ENCODE peak calls at places on chromosome 10, in six cellular contexts. One of them, this sample, is unnamed.

GRCh38 chr10:109214916-109215740 is 708.2 kb downstream of the XPNPEP1 start:
- DNase-seq in foreskin fibroblast: no peak
- DNase-seq in HCT116: no peak
- DNase-seq in esophagus squamous epithelium: no peak
- DNase-seq in HepG2: no peak
- DNase-seq in transverse colon: no peak
- DNase-seq in this sample: no peak

GRCh38 chr10:692682-693351 is 3.3 kb upstream of the DIP2C start:
- DNase-seq in foreskin fibroblast: no peak
- DNase-seq in HCT116: no peak
- DNase-seq in esophagus squamous epithelium: no peak
- DNase-seq in HepG2: no peak
- DNase-seq in transverse colon: no peak
- DNase-seq in this sample: no peak

GRCh38 chr10:9625266-9625776 is 1392.4 kb upstream of the CELF2 start:
- DNase-seq in foreskin fibroblast: peak; percentile 26
- DNase-seq in HCT116: no peak
- DNase-seq in esophagus squamous epithelium: no peak
- DNase-seq in HepG2: no peak
- DNase-seq in transverse colon: no peak
- DNase-seq in this sample: no peak

GRCh38 chr10:123766761-123767160 is 100.6 kb downstream of the GPR26 start:
- DNase-seq in foreskin fibroblast: no peak
- DNase-seq in HCT116: no peak
- DNase-seq in esophagus squamous epithelium: no peak
- DNase-seq in HepG2: no peak
- DNase-seq in transverse colon: no peak
- DNase-seq in this sample: no peak

GRCh38 chr10:64036306-64036930 is 515.2 kb downstream of the REEP3 start:
- DNase-seq in foreskin fibroblast: no peak
- DNase-seq in HCT116: no peak
- DNase-seq in esophagus squamous epithelium: no peak
- DNase-seq in HepG2: no peak
- DNase-seq in transverse colon: no peak
- DNase-seq in this sample: peak; percentile 4

GRCh38 chr10:112607506-112607905 is 160.5 kb downstream of the VTI1A start:
- DNase-seq in foreskin fibroblast: no peak
- DNase-seq in HCT116: no peak
- DNase-seq in esophagus squamous epithelium: no peak
- DNase-seq in HepG2: no peak
- DNase-seq in transverse colon: no peak
- DNase-seq in this sample: no peak

GRCh38 chr10:91493313-91493712 is 83.2 kb downstream of the HECTD2 start:
- DNase-seq in foreskin fibroblast: peak; percentile 64
- DNase-seq in HCT116: peak; percentile 32
- DNase-seq in esophagus squamous epithelium: no peak
- DNase-seq in HepG2: peak; percentile 41
- DNase-seq in transverse colon: no peak
- DNase-seq in this sample: peak; percentile 64

GRCh38 chr10:66564341-66564740 is 361.5 kb upstream of the LRRTM3 start:
- DNase-seq in foreskin fibroblast: peak; percentile 18
- DNase-seq in HCT116: no peak
- DNase-seq in esophagus squamous epithelium: no peak
- DNase-seq in HepG2: no peak
- DNase-seq in transverse colon: no peak
- DNase-seq in this sample: no peak

GRCh38 chr10:69662901-69663300 is 32.9 kb downstream of the FAM241B start:
- DNase-seq in foreskin fibroblast: no peak
- DNase-seq in HCT116: no peak
- DNase-seq in esophagus squamous epithelium: no peak
- DNase-seq in HepG2: no peak
- DNase-seq in transverse colon: no peak
- DNase-seq in this sample: no peak

GRCh38 chr10:132385721-132386418 is 11.1 kb upstream of the PWWP2B start:
- DNase-seq in foreskin fibroblast: no peak
- DNase-seq in HCT116: no peak
- DNase-seq in esophagus squamous epithelium: no peak
- DNase-seq in HepG2: no peak
- DNase-seq in transverse colon: peak; percentile 16
- DNase-seq in this sample: no peak

GRCh38 chr10:116164291-116164690 is 108.7 kb downstream of the GFRA1 start:
- DNase-seq in foreskin fibroblast: no peak
- DNase-seq in HCT116: no peak
- DNase-seq in esophagus squamous epithelium: no peak
- DNase-seq in HepG2: no peak
- DNase-seq in transverse colon: no peak
- DNase-seq in this sample: no peak

GRCh38 chr10:132387723-132388210 is 9.2 kb upstream of the PWWP2B start:
- DNase-seq in foreskin fibroblast: peak; percentile 76
- DNase-seq in HCT116: no peak
- DNase-seq in esophagus squamous epithelium: no peak
- DNase-seq in HepG2: peak; percentile 29
- DNase-seq in transverse colon: peak; percentile 84
- DNase-seq in this sample: peak; percentile 42

GRCh38 chr10:24552346-24553016 is 171.2 kb downstream of the ARHGAP21 start:
- DNase-seq in foreskin fibroblast: no peak
- DNase-seq in HCT116: peak; percentile 83
- DNase-seq in esophagus squamous epithelium: no peak
- DNase-seq in HepG2: peak; percentile 35
- DNase-seq in transverse colon: peak; percentile 79
- DNase-seq in this sample: no peak

GRCh38 chr10:1517684-1518083 is 219.6 kb downstream of the ADARB2 start:
- DNase-seq in foreskin fibroblast: no peak
- DNase-seq in HCT116: no peak
- DNase-seq in esophagus squamous epithelium: no peak
- DNase-seq in HepG2: no peak
- DNase-seq in transverse colon: no peak
- DNase-seq in this sample: no peak

GRCh38 chr10:84706875-84707274 is 378.5 kb downstream of the CCSER2 start:
- DNase-seq in foreskin fibroblast: no peak
- DNase-seq in HCT116: no peak
- DNase-seq in esophagus squamous epithelium: no peak
- DNase-seq in HepG2: no peak
- DNase-seq in transverse colon: no peak
- DNase-seq in this sample: no peak

GRCh38 chr10:10780746-10781145 is 236.9 kb upstream of the CELF2 start:
- DNase-seq in foreskin fibroblast: peak; percentile 72
- DNase-seq in HCT116: no peak
- DNase-seq in esophagus squamous epithelium: no peak
- DNase-seq in HepG2: no peak
- DNase-seq in transverse colon: no peak
- DNase-seq in this sample: no peak

GRCh38 chr10:101047961-101048892 is 13.6 kb upstream of the KAZALD1 start:
- DNase-seq in foreskin fibroblast: no peak
- DNase-seq in HCT116: no peak
- DNase-seq in esophagus squamous epithelium: no peak
- DNase-seq in HepG2: no peak
- DNase-seq in transverse colon: peak; percentile 26
- DNase-seq in this sample: no peak

GRCh38 chr10:120824864-120825263 is 26.3 kb upstream of the WDR11 start:
- DNase-seq in foreskin fibroblast: no peak
- DNase-seq in HCT116: peak; percentile 54
- DNase-seq in esophagus squamous epithelium: no peak
- DNase-seq in HepG2: peak; percentile 51
- DNase-seq in transverse colon: peak; percentile 13
- DNase-seq in this sample: peak; percentile 11

GRCh38 chr10:69703766-69704191 is 73.7 kb downstream of the FAM241B start:
- DNase-seq in foreskin fibroblast: peak; percentile 85
- DNase-seq in HCT116: peak; percentile 33
- DNase-seq in esophagus squamous epithelium: no peak
- DNase-seq in HepG2: no peak
- DNase-seq in transverse colon: no peak
- DNase-seq in this sample: peak; percentile 85

GRCh38 chr10:80252296-80252887 is 37.1 kb downstream of the MAT1A start:
- DNase-seq in foreskin fibroblast: no peak
- DNase-seq in HCT116: no peak
- DNase-seq in esophagus squamous epithelium: no peak
- DNase-seq in HepG2: no peak
- DNase-seq in transverse colon: no peak
- DNase-seq in this sample: no peak

GRCh38 chr10:90930070-90930837 is 9.4 kb upstream of the ANKRD1 start:
- DNase-seq in foreskin fibroblast: peak; percentile 81
- DNase-seq in HCT116: no peak
- DNase-seq in esophagus squamous epithelium: no peak
- DNase-seq in HepG2: peak; percentile 86
- DNase-seq in transverse colon: no peak
- DNase-seq in this sample: peak; percentile 92

GRCh38 chr10:513393-513792 is 176.1 kb downstream of the DIP2C start:
- DNase-seq in foreskin fibroblast: no peak
- DNase-seq in HCT116: no peak
- DNase-seq in esophagus squamous epithelium: no peak
- DNase-seq in HepG2: no peak
- DNase-seq in transverse colon: peak; percentile 52
- DNase-seq in this sample: no peak

GRCh38 chr10:86285136-86285790 is 81.3 kb downstream of the GRID1 start:
- DNase-seq in foreskin fibroblast: no peak
- DNase-seq in HCT116: no peak
- DNase-seq in esophagus squamous epithelium: no peak
- DNase-seq in HepG2: no peak
- DNase-seq in transverse colon: no peak
- DNase-seq in this sample: no peak

GRCh38 chr10:28426392-28427159 is 106.3 kb upstream of the WAC start:
- DNase-seq in foreskin fibroblast: no peak
- DNase-seq in HCT116: no peak
- DNase-seq in esophagus squamous epithelium: no peak
- DNase-seq in HepG2: no peak
- DNase-seq in transverse colon: no peak
- DNase-seq in this sample: no peak

GRCh38 chr10:74921744-74922143 is 95.3 kb downstream of the KAT6B start:
- DNase-seq in foreskin fibroblast: peak; percentile 48
- DNase-seq in HCT116: no peak
- DNase-seq in esophagus squamous epithelium: no peak
- DNase-seq in HepG2: no peak
- DNase-seq in transverse colon: no peak
- DNase-seq in this sample: no peak

GRCh38 chr10:100970076-100970913 is 991 bp downstream of the SEMA4G start:
- DNase-seq in foreskin fibroblast: no peak
- DNase-seq in HCT116: peak; percentile 26
- DNase-seq in esophagus squamous epithelium: no peak
- DNase-seq in HepG2: peak; percentile 84
- DNase-seq in transverse colon: peak; percentile 87
- DNase-seq in this sample: no peak

GRCh38 chr10:46555366-46555712 is 1.1 kb downstream of the GPRIN2 start:
- DNase-seq in foreskin fibroblast: no peak
- DNase-seq in HCT116: no peak
- DNase-seq in esophagus squamous epithelium: no peak
- DNase-seq in HepG2: no peak
- DNase-seq in transverse colon: no peak
- DNase-seq in this sample: no peak

GRCh38 chr10:76558996-76559888 is 1078.4 kb downstream of the KCNMA1 start:
- DNase-seq in foreskin fibroblast: peak; percentile 87
- DNase-seq in HCT116: no peak
- DNase-seq in esophagus squamous epithelium: no peak
- DNase-seq in HepG2: no peak
- DNase-seq in transverse colon: no peak
- DNase-seq in this sample: peak; percentile 51

GRCh38 chr10:117320050-117320665 is 55.1 kb downstream of the PDZD8 start:
- DNase-seq in foreskin fibroblast: peak; percentile 38
- DNase-seq in HCT116: no peak
- DNase-seq in esophagus squamous epithelium: no peak
- DNase-seq in HepG2: peak; percentile 23
- DNase-seq in transverse colon: no peak
- DNase-seq in this sample: peak; percentile 50

DNA sequence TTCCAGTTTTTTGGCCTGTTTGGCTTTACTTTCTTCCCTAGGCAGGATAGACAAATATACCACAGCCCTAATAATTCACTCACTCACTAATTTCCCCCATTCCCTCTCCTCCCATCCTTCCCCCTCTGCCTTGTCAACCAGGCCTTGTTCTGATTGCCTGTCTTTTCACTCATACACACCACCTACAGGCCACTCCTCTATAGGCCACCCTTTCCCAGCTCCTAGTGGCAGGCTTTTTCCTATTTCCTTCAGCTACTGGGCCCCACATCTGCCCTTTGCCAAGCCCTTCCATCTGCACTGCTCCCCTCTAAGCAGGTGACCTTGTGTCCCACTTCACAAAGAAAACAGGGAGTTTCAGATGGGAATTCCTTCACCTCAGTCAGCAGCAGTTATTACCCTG is 59.8 kb upstream of the MSRB2 start:
- DNase-seq in foreskin fibroblast: peak; percentile 10
- DNase-seq in HCT116: peak; percentile 21
- DNase-seq in esophagus squamous epithelium: no peak
- DNase-seq in HepG2: peak; percentile 10
- DNase-seq in transverse colon: no peak
- DNase-seq in this sample: no peak
- TF ChIP-seq CTCF in foreskin fibroblast: peak; percentile 16
- TF ChIP-seq CTCF in HCT116: peak; percentile 16
- TF ChIP-seq CTCF in esophagus squamous epithelium: no peak
- TF ChIP-seq CTCF in HepG2: peak; percentile 29
- TF ChIP-seq CTCF in transverse colon: no peak
- TF ChIP-seq CTCF in this sample: peak; percentile 36

GRCh38 chr10:43077421-43078171 is 727 bp downstream of the RET start:
- DNase-seq in foreskin fibroblast: peak; percentile 26
- DNase-seq in HCT116: no peak
- DNase-seq in esophagus squamous epithelium: no peak
- DNase-seq in HepG2: no peak
- DNase-seq in transverse colon: no peak
- DNase-seq in this sample: no peak
- H3K4me3 ChIP-seq in foreskin fibroblast: peak overlapping the region; percentile 36
- H3K4me3 ChIP-seq in HCT116: peak overlapping the region; percentile 45
- H3K4me3 ChIP-seq in esophagus squamous epithelium: peak overlapping the region; percentile 68
- H3K4me3 ChIP-seq in HepG2: no peak overlapping the region
- H3K4me3 ChIP-seq in transverse colon: peak overlapping the region; percentile 53
- H3K4me3 ChIP-seq in this sample: no peak overlapping the region

GRCh38 chr10:71621263-71621751 is 98.3 kb downstream of the C10orf105 start:
- DNase-seq in foreskin fibroblast: peak; percentile 50
- DNase-seq in HCT116: no peak
- DNase-seq in esophagus squamous epithelium: no peak
- DNase-seq in HepG2: no peak
- DNase-seq in transverse colon: no peak
- DNase-seq in this sample: no peak
- TF ChIP-seq CTCF in foreskin fibroblast: no peak
- TF ChIP-seq CTCF in HCT116: no peak
- TF ChIP-seq CTCF in esophagus squamous epithelium: no peak
- TF ChIP-seq CTCF in HepG2: no peak
- TF ChIP-seq CTCF in transverse colon: no peak
- TF ChIP-seq CTCF in this sample: no peak

DNA sequence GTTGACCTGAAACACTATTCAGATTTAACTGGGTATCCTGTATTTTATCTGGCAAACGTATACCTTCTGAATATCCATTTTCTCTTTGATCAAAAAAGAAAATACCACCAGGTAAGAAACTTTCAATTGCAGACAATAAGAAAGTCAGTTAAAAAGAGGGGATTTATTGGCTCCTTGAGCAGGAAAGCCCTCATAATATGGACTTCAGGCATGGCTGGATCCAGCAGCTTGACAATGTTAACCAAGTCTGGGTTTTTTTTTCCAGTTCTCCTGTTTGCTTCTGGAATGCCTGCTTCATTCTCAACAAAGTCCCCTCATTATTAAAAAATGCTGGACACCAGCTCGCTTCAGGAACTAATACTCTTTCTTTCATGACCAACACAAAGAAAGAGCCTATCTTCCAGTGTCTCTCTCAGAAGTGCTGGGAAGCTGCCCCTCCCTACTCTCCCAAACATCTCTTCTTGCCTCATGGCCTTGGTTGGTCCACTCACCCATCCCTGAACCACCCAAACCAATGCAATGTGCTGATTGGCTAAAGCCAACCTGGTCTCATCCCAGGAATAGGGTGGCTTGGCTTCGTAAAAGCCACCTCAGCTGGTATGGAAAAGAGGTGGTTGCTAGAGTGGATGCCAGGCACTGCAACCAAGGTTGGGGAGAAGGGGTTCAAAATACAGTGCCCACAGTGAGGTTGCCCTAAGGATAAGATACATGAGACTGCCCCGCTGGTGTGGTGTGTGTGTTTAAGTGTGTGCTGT is 30.6 kb upstream of the WDFY4 start:
- DNase-seq in foreskin fibroblast: no peak
- DNase-seq in HCT116: no peak
- DNase-seq in esophagus squamous epithelium: no peak
- DNase-seq in HepG2: no peak
- DNase-seq in transverse colon: no peak
- DNase-seq in this sample: no peak
- H3K4me3 ChIP-seq in foreskin fibroblast: no peak overlapping the region
- H3K4me3 ChIP-seq in HCT116: no peak overlapping the region
- H3K4me3 ChIP-seq in esophagus squamous epithelium: no peak overlapping the region
- H3K4me3 ChIP-seq in HepG2: no peak overlapping the region
- H3K4me3 ChIP-seq in transverse colon: no peak overlapping the region
- H3K4me3 ChIP-seq in this sample: no peak overlapping the region

This sample was measured in fibroblast of pulmonary artery.